ENCODE peak calls at places on chromosomes 4 and X, in five cellular contexts. S is colonic mucosa, A is upper lobe of left lung, J is psoas muscle, G is esophagus muscularis mucosa. D is an unnamed sample.

GRCh38 chr4:54090804-54091623 is 8.9 kb upstream of the GSX2 start:
- DNase-seq in S (peak; percentile 42), A (peak; percentile 83), J (peak; percentile 42), G (no peak), D (no peak)

GRCh38 chr4:17168571-17168970 is 270.1 kb upstream of the LDB2 start:
- DNase-seq in S (no peak), A (no peak), J (no peak), G (no peak), D (no peak)

GRCh38 chrX:129144172-129145038 is 378.9 kb downstream of the SMARCA1 start:
- DNase-seq in S (no peak), A (no peak), J (no peak), G (no peak), D (no peak)

GRCh38 chr4:61666248-61666647 is 466.1 kb downstream of the ADGRL3 start:
- DNase-seq in S (no peak), A (no peak), J (no peak), G (no peak), D (no peak)

GRCh38 chr4:158906073-158906472 is 137.2 kb downstream of the FNIP2 start:
- DNase-seq in S (no peak), A (no peak), J (no peak), G (no peak), D (no peak)

GRCh38 chr4:185853841-185854240 is 41.8 kb upstream of the SORBS2 start:
- DNase-seq in S (no peak), A (no peak), J (no peak), G (peak; percentile 68), D (no peak)

GRCh38 chrX:153909024-153909979 is 4.8 kb downstream of the AVPR2 start:
- DNase-seq in S (no peak), A (no peak), J (no peak), G (no peak), D (no peak)

GRCh38 chrX:113512700-113513395 is 672.2 kb upstream of the AMOT start:
- DNase-seq in S (no peak), A (no peak), J (no peak), G (no peak), D (no peak)

GRCh38 chrX:19361701-19362100 is 18.0 kb downstream of the PDHA1 start:
- DNase-seq in S (no peak), A (no peak), J (no peak), G (no peak), D (no peak)

GRCh38 chrX:74119016-74119910 is 184.7 kb upstream of the ZCCHC13 start:
- DNase-seq in S (no peak), A (no peak), J (no peak), G (no peak), D (no peak)

GRCh38 chrX:49187028-49187394 is 838 bp upstream of the PRICKLE3 start:
- DNase-seq in S (no peak), A (no peak), J (no peak), G (no peak), D (no peak)

GRCh38 chrX:49187526-49187925 is 1.4 kb upstream of the PRICKLE3 start:
- DNase-seq in S (no peak), A (no peak), J (no peak), G (no peak), D (no peak)

GRCh38 chrX:49185062-49185394 is 1.1 kb downstream of the PRICKLE3 start:
- DNase-seq in S (no peak), A (no peak), J (no peak), G (no peak), D (no peak)

GRCh38 chrX:49184294-49185061 is 1.7 kb downstream of the PRICKLE3 start:
- DNase-seq in S (peak; percentile 96), A (peak; percentile 88), J (peak; percentile 90), G (peak; percentile 97), D (peak; percentile 24)

DNA sequence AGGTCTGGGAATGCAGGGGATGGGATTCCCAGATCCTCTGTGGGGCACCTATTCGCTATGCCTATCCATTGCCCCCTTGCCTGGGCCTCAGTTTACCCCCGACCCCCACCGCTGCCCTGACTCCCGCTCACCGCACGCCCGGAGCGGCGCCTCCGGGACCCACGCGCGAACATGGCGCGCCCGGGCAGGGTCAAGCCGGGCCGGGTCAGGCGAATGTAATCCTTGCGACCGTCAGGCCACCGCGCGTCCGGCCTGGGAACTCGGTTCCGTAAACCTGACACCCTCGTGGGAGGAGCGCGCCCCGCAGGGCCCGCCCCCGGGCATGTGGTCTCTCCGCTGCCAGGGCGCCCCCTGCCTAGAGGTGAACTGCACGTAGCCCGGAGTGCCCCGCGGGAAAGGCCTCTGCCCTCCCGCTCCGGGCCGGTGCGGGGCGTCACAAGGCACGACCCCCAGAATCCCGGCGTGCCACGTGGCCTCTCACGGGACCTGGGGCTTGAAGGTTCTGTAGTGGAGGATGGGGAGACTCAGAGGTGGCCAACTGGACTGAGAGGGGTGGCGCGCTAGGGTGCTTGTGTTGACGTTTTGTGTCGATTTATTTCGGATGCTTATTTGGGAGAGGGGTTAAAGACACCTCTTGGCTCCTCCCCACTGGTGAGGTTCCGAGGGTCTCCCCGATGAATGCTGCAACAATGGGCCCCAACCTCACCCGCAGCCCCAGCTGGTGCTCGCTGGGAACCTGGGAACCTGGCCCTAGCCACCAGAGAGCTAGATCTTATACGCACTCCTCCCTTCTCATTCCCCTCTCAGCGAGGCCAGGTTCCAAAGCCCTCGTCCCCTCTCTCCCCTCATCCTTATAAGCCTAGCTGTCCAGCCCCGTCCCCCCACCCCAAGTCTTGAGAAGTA is at the start of gene PRICKLE3:
- DNase-seq in S (peak; percentile 89), A (peak; percentile 95), J (peak; percentile 86), G (no peak), D (peak; percentile 68)
- TF ChIP-seq CTCF in S (no peak), A (peak; percentile 55), J (peak; percentile 33), G (peak; percentile 48), D (no peak)

GRCh38 chr4:180962268-180962667 is 1280.9 kb upstream of the TENM3 start:
- DNase-seq in S (no peak), A (no peak), J (no peak), G (no peak), D (no peak)

GRCh38 chr4:180960758-180961401 is 1282.3 kb upstream of the TENM3 start:
- DNase-seq in S (no peak), A (no peak), J (no peak), G (no peak), D (no peak)
- TF ChIP-seq CTCF in S (no peak), A (no peak), J (no peak), G (no peak), D (no peak)

GRCh38 chr4:65580551-65580950 is 89.7 kb downstream of the EPHA5 start:
- DNase-seq in S (no peak), A (no peak), J (no peak), G (no peak), D (no peak)
- TF ChIP-seq CTCF in S (no peak), A (no peak), J (no peak), G (no peak), D (no peak)

DNA sequence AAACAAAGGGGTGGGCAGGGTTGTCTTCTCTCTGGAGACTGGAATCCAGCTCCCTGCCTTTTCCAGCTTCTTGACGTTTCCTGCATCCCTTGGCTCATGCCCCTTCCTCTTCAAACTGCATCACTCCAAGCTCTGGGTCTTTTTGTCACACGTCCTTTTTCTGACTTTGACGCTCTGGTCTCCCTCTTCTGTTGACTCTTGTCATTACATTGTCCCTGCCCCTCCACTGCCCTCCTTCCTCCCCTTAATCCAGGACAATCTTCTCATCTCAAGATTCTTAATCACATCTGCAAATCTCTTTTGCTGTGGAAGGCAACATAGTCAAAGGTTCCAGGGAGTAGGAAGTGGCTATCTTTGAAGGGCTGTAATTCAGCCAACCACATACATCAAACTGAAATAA is 178.3 kb downstream of the TMA16 start:
- DNase-seq in S (no peak), A (no peak), J (no peak), G (no peak), D (no peak)
- TF ChIP-seq CTCF in S (no peak), A (no peak), J (no peak), G (no peak), D (no peak)

DNA sequence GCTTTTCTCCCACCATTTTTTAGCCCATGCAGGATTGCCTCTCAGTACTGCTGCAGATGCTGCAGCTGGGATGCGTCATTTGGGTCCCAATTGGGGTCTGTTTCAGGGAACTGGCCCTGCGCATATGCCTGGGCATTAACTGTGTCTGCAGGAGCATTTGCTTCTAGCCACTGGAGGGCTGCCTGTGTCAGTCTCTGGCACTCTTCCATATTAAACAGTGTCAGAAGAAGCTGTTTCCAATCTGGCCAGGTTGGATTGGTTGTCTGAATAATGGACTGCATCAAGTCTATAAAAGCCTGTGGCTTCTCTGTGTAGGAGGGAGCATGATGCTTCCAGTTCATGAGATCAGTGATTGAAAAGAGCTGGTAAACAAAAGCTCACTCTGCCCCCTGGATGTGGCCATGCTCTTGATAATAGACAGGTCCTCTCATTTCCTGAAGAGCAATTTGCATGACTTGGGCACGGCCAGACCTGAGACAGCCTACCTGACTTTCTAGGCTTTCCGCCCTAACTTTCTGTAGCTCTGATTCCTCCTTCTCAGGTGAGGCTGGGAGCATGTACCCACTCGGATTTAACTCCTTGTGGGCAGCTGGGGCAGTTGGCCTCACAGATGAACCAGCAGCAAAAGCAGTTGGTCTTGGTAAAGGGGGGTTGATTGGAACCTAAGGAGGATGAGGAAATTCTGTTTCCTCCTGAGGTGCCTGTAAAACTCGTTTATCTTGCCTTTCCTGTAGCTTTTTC is 29.2 kb downstream of the SULT1E1 start:
- DNase-seq in S (peak; percentile 71), A (no peak), J (no peak), G (no peak), D (no peak)
- TF ChIP-seq CTCF in S (no peak), A (no peak), J (no peak), G (no peak), D (no peak)

DNA sequence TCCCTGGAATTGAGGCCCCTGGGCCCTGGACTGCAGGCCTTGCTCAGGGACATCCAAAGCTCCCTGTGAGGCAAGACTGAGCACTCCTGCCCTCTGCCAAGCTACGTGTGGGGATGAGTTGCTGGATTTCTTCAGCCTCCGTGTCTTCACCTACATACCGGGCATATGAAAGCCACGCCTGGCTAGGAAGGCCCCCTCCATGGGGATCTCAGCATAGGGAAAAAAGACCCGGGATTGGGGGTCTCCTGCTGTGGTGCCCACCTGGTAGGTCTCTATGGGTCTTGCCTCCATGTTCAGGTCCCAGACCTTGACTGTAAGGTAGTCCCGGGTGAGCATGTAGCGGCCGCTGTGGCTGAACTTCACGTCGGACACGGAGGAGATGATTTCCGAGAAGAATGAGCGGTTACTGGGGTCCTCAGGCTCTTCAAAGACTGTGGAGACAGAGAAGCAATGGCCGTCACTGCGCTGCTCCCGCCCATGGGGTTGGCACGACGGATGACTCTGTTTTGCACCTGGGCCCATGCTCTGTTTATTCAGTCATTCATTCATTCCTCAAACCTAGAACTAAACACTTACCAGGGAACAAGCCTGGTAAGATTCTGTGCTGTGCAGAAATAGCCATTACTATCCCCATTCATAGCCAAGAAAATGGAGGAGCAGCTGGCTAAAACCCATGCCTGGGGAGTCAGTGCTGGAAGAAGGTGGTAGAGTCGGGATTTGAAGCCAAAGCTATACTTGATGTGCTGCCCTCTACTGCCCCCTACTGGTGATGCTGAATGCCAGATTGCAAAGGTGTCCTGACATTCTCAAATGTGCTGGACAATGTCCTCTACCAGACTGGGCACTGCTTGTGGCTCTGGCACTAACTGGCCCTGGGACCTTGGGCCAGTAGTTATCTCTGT is 63.9 kb downstream of the WFS1 start:
- DNase-seq in S (peak; percentile 34), A (no peak), J (no peak), G (no peak), D (no peak)
- TF ChIP-seq CTCF in S (peak; percentile 41), A (no peak), J (peak; percentile 27), G (no peak), D (no peak)

GRCh38 chr4:41853973-41854372 is 81.3 kb upstream of the TMEM33 start:
- DNase-seq in S (no peak), A (no peak), J (no peak), G (no peak), D (no peak)
- TF ChIP-seq CTCF in S (no peak), A (no peak), J (no peak), G (no peak), D (no peak)